ENCODE peak calls at places on chromosomes 2 and 18, in eight cellular contexts. P is nephron progenitor cell, V is body of pancreas, H is A549, Y is ovary, Z is stomach, L is endothelial cell, X is Panc1. C is an unnamed sample.

GRCh38 chr2:8644605-8645175 is 37.2 kb upstream of the ID2 start:
- DNase-seq in P (no peak), V (no peak), H (no peak), Y (no peak), Z (no peak), L (no peak), X (no peak), C (no peak)

GRCh38 chr2:39632871-39633270 is 32.8 kb upstream of the TMEM178A start:
- DNase-seq in P (no peak), V (no peak), H (no peak), Y (no peak), Z (no peak), L (no peak), X (no peak), C (no peak)

GRCh38 chr2:215765729-215766360 is 247.5 kb downstream of the MREG start:
- DNase-seq in P (no peak), V (no peak), H (no peak), Y (no peak), Z (no peak), L (no peak), X (no peak), C (no peak)

GRCh38 chr18:78962098-78962497 is 17.5 kb upstream of the SALL3 start:
- DNase-seq in P (no peak), V (no peak), H (no peak), Y (no peak), Z (no peak), L (no peak), X (no peak), C (no peak)

GRCh38 chr2:213862407-213863076 is 548.3 kb upstream of the VWC2L start:
- DNase-seq in P (peak; percentile 3), V (no peak), H (no peak), Y (no peak), Z (no peak), L (no peak), X (no peak), C (no peak)

GRCh38 chr2:231680284-231680991 is 27.9 kb upstream of the PTMA start:
- DNase-seq in P (no peak), V (peak; percentile 41), H (no peak), Y (peak; percentile 46), Z (peak; percentile 67), L (peak; percentile 46), X (no peak), C (no peak)

GRCh38 chr2:23594079-23594494 is 209.1 kb downstream of the KLHL29 start:
- DNase-seq in P (no peak), V (no peak), H (no peak), Y (peak; percentile 25), Z (no peak), L (no peak), X (no peak), C (no peak)

GRCh38 chr2:45935791-45936622 is 284.5 kb downstream of the PRKCE start:
- DNase-seq in P (peak; percentile 74), V (peak; percentile 90), H (peak; percentile 95), Y (peak; percentile 97), Z (peak; percentile 85), L (peak; percentile 75), X (peak; percentile 94), C (peak; percentile 93)

GRCh38 chr2:99337931-99338580 is 867 bp downstream of the EIF5B start:
- DNase-seq in P (no peak), V (no peak), H (peak; percentile 8), Y (no peak), Z (no peak), L (no peak), X (no peak), C (no peak)

GRCh38 chr2:183348492-183348891 is 224.2 kb downstream of the NUP35 start:
- DNase-seq in P (no peak), V (no peak), H (no peak), Y (no peak), Z (no peak), L (no peak), X (no peak), C (no peak)

GRCh38 chr2:192534076-192534475 is 339.3 kb upstream of the TMEFF2 start:
- DNase-seq in P (no peak), V (no peak), H (no peak), Y (no peak), Z (no peak), L (no peak), X (no peak), C (no peak)

GRCh38 chr2:158006961-158007664 is 94.6 kb upstream of the UPP2 start:
- DNase-seq in P (no peak), V (peak; percentile 52), H (no peak), Y (no peak), Z (no peak), L (no peak), X (no peak), C (no peak)
- TF ChIP-seq CTCF in P (no peak), V (peak; percentile 39), H (no peak), Y (no peak), Z (no peak), L (no peak), X (peak; percentile 14), C (no peak)

DNA sequence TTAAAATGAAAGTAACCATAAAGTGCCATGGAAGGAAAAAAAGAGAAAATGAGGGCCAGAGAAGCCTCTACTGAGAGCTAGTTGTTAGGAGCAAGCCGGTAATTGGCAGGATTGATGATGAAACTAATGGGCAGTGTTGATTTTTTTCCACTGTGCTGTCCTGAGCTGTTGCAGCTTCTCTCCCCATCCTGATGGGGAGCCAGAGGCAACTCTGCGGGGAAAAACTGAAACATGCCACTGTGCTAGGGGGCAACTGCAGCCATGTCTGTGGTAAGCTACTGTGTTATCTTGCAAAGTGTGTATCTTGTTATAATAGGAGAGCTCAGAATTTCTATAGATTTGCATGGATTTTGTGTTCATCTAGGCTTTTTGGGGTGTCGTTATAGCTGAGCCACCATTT is 487.9 kb downstream of the STK39 start:
- DNase-seq in P (no peak), V (no peak), H (no peak), Y (no peak), Z (no peak), L (no peak), X (no peak), C (no peak)
- TF ChIP-seq CTCF in P (no peak), V (no peak), H (no peak), Y (no peak), Z (no peak), L (no peak), X (no peak), C (no peak)

GRCh38 chr2:141940709-141941108 is 190.1 kb downstream of the LRP1B start:
- DNase-seq in P (no peak), V (no peak), H (no peak), Y (no peak), Z (no peak), L (no peak), X (no peak), C (no peak)

GRCh38 chr2:141946016-141946415 is 184.8 kb downstream of the LRP1B start:
- DNase-seq in P (no peak), V (no peak), H (no peak), Y (no peak), Z (no peak), L (no peak), X (no peak), C (no peak)

GRCh38 chr2:141947715-141948114 is 183.1 kb downstream of the LRP1B start:
- DNase-seq in P (no peak), V (no peak), H (no peak), Y (no peak), Z (no peak), L (no peak), X (no peak), C (no peak)

GRCh38 chr2:141941224-141941714 is 189.5 kb downstream of the LRP1B start:
- DNase-seq in P (no peak), V (no peak), H (no peak), Y (no peak), Z (no peak), L (no peak), X (no peak), C (no peak)

GRCh38 chr2:141942006-141942789 is 188.6 kb downstream of the LRP1B start:
- DNase-seq in P (no peak), V (no peak), H (no peak), Y (no peak), Z (no peak), L (no peak), X (no peak), C (no peak)
- TF ChIP-seq CTCF in P (peak; percentile 28), V (peak; percentile 21), H (no peak), Y (no peak), Z (no peak), L (peak; percentile 68), X (peak; percentile 33), C (peak; percentile 56)

DNA sequence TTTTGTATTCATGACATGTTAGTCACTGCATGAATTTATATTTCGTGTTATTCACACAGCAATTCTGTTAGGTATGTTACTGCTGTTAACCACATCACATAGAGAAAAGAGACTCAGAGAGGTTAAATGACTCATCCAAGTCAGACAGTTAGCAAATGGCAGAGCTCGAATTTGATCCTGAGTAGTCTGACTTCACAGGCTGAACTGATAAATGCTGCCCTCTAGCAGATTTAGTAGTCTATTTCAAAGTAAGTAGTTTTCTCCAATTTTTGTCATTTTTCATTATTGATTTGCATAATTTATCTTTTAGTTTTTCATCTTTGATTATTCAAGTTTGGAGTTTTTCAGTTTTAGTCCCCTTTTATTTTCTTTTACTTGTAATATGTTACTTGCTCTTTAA is 58.3 kb downstream of the WDR7 start:
- DNase-seq in P (no peak), V (no peak), H (peak; percentile 22), Y (no peak), Z (no peak), L (no peak), X (peak; percentile 18), C (no peak)
- TF ChIP-seq CTCF in P (no peak), V (no peak), H (peak; percentile 38), Y (no peak), Z (no peak), L (no peak), X (no peak), C (peak; percentile 33)

DNA sequence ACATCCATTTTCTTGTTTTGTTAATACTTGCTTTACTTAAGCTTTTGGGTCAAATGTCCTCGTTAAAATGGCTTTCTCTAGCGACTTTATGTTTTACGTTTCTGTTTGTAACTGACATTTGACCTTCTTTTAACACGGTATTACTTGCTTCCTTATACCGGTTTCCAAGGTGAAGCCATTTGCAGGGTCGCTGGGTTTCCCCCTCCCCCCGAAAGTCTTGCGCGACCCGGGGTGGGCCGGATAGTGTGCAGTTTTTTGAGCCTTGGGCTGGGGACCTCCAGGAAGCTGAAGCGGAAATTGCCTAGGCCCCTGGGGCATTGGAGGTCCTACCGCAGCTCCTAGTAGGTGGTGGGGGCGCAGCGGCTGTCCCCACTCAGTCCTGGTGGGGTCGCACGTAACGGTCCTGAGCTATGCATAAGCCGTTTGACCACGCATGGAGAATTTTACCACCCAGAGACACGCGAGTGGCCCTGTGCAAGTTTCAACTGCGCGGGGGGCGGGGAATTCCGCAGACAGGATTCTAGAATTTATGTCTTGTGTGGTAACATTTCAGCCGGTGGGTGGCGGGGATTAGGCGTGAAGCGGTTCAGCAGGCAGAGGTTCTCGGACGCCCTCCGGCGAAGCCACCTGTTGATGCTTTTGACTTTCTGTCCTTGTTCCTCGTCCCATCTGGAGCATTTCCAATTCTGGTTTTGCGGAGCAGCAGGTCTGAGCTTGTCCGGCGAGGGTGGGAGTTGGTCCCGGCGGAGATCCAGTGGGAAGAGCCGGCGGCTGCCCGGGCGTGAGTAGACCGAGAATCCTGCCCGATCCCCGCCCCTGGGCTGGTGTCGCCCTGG is 2.4 kb downstream of the CFLAR start:
- DNase-seq in P (peak; percentile 69), V (peak; percentile 84), H (peak; percentile 66), Y (peak; percentile 74), Z (peak; percentile 84), L (peak; percentile 73), X (peak; percentile 73), C (peak; percentile 89)
- TF ChIP-seq CTCF in P (no peak), V (peak; percentile 65), H (peak; percentile 62), Y (peak; percentile 63), Z (peak; percentile 14), L (peak; percentile 28), X (peak; percentile 76), C (peak; percentile 53)

GRCh38 chr2:201618744-201619654 is 24.3 kb downstream of the TMEM237 start:
- DNase-seq in P (no peak), V (peak; percentile 62), H (no peak), Y (peak; percentile 79), Z (peak; percentile 55), L (peak; percentile 18), X (no peak), C (no peak)
- TF ChIP-seq CTCF in P (no peak), V (peak; percentile 42), H (no peak), Y (peak; percentile 34), Z (no peak), L (no peak), X (no peak), C (no peak)